ENCODE peak calls at places on chromosomes 16 and 17, in nine cellular contexts. One of them, this sample, is unnamed.

GRCh38 chr17:1713878-1714487 is 3.8 kb upstream of the TLCD2 start:
- DNase-seq in skeletal muscle cell: no peak
- DNase-seq in Daoy: peak; percentile 69
- DNase-seq in NCI-H748 treated with DMSO at 0.1 percent for 48 hours: peak; percentile 46
- DNase-seq in iris pigment epithelial cell: no peak
- DNase-seq in activated CD8-positive, alpha-beta memory T cell treated with anti-CD3 and anti-CD28 coated beads for 48 hours: no peak
- DNase-seq in activated CD4-positive, alpha-beta T cell treated with anti-CD3 and anti-CD28 coated beads, Interleukin-2, amount 50 U/mL, for 24 hours: no peak
- DNase-seq in type B pancreatic cell: no peak
- DNase-seq in ACHN: peak; percentile 82
- DNase-seq in this sample: no peak

GRCh38 chr16:65745-66144 is 6.7 kb downstream of the RHBDF1 start:
- DNase-seq in ACHN: peak; percentile 79
- DNase-seq in Daoy: peak; percentile 77
- DNase-seq in skeletal muscle cell: no peak
- DNase-seq in iris pigment epithelial cell: peak; percentile 61
- DNase-seq in activated CD8-positive, alpha-beta memory T cell treated with anti-CD3 and anti-CD28 coated beads for 48 hours: peak; percentile 62
- DNase-seq in type B pancreatic cell: peak; percentile 90
- DNase-seq in NCI-H748 treated with DMSO at 0.1 percent for 48 hours: peak; percentile 27
- DNase-seq in activated CD4-positive, alpha-beta T cell treated with anti-CD3 and anti-CD28 coated beads, Interleukin-2, amount 50 U/mL, for 24 hours: peak; percentile 81
- DNase-seq in this sample: peak; percentile 37

GRCh38 chr16:11051430-11052079 is 107.2 kb downstream of the CLEC16A start:
- DNase-seq in Daoy: no peak
- DNase-seq in activated CD8-positive, alpha-beta memory T cell treated with anti-CD3 and anti-CD28 coated beads for 48 hours: no peak
- DNase-seq in activated CD4-positive, alpha-beta T cell treated with anti-CD3 and anti-CD28 coated beads, Interleukin-2, amount 50 U/mL, for 24 hours: no peak
- DNase-seq in skeletal muscle cell: no peak
- DNase-seq in NCI-H748 treated with DMSO at 0.1 percent for 48 hours: no peak
- DNase-seq in iris pigment epithelial cell: no peak
- DNase-seq in ACHN: no peak
- DNase-seq in type B pancreatic cell: no peak
- DNase-seq in this sample: no peak

GRCh38 chr16:84667600-84668309 is 19.4 kb downstream of the KLHL36 start:
- DNase-seq in type B pancreatic cell: no peak
- DNase-seq in activated CD4-positive, alpha-beta T cell treated with anti-CD3 and anti-CD28 coated beads, Interleukin-2, amount 50 U/mL, for 24 hours: no peak
- DNase-seq in ACHN: no peak
- DNase-seq in skeletal muscle cell: no peak
- DNase-seq in iris pigment epithelial cell: no peak
- DNase-seq in activated CD8-positive, alpha-beta memory T cell treated with anti-CD3 and anti-CD28 coated beads for 48 hours: no peak
- DNase-seq in Daoy: no peak
- DNase-seq in NCI-H748 treated with DMSO at 0.1 percent for 48 hours: no peak
- DNase-seq in this sample: no peak

GRCh38 chr16:88335150-88335685 is 47.5 kb upstream of the ZNF469 start:
- DNase-seq in ACHN: peak; percentile 24
- DNase-seq in skeletal muscle cell: no peak
- DNase-seq in iris pigment epithelial cell: peak; percentile 9
- DNase-seq in type B pancreatic cell: no peak
- DNase-seq in activated CD8-positive, alpha-beta memory T cell treated with anti-CD3 and anti-CD28 coated beads for 48 hours: no peak
- DNase-seq in NCI-H748 treated with DMSO at 0.1 percent for 48 hours: no peak
- DNase-seq in activated CD4-positive, alpha-beta T cell treated with anti-CD3 and anti-CD28 coated beads, Interleukin-2, amount 50 U/mL, for 24 hours: no peak
- DNase-seq in Daoy: no peak
- DNase-seq in this sample: no peak

GRCh38 chr17:17663160-17664072 is 17.8 kb upstream of the RAI1 start:
- DNase-seq in activated CD4-positive, alpha-beta T cell treated with anti-CD3 and anti-CD28 coated beads, Interleukin-2, amount 50 U/mL, for 24 hours: peak; percentile 60
- DNase-seq in skeletal muscle cell: peak; percentile 92
- DNase-seq in type B pancreatic cell: no peak
- DNase-seq in iris pigment epithelial cell: peak; percentile 99
- DNase-seq in Daoy: peak; percentile 97
- DNase-seq in ACHN: peak; percentile 96
- DNase-seq in NCI-H748 treated with DMSO at 0.1 percent for 48 hours: peak; percentile 76
- DNase-seq in activated CD8-positive, alpha-beta memory T cell treated with anti-CD3 and anti-CD28 coated beads for 48 hours: peak; percentile 70
- DNase-seq in this sample: peak; percentile 1

GRCh38 chr17:65198653-65199382 is 61.6 kb downstream of the RGS9 start:
- DNase-seq in activated CD4-positive, alpha-beta T cell treated with anti-CD3 and anti-CD28 coated beads, Interleukin-2, amount 50 U/mL, for 24 hours: no peak
- DNase-seq in type B pancreatic cell: no peak
- DNase-seq in ACHN: peak; percentile 64
- DNase-seq in Daoy: peak; percentile 46
- DNase-seq in iris pigment epithelial cell: peak; percentile 53
- DNase-seq in activated CD8-positive, alpha-beta memory T cell treated with anti-CD3 and anti-CD28 coated beads for 48 hours: no peak
- DNase-seq in NCI-H748 treated with DMSO at 0.1 percent for 48 hours: peak; percentile 78
- DNase-seq in skeletal muscle cell: no peak
- DNase-seq in this sample: peak; percentile 35

GRCh38 chr17:81033535-81034167 is 1.3 kb upstream of the BAIAP2 start:
- DNase-seq in iris pigment epithelial cell: no peak
- DNase-seq in Daoy: no peak
- DNase-seq in skeletal muscle cell: no peak
- DNase-seq in activated CD4-positive, alpha-beta T cell treated with anti-CD3 and anti-CD28 coated beads, Interleukin-2, amount 50 U/mL, for 24 hours: no peak
- DNase-seq in activated CD8-positive, alpha-beta memory T cell treated with anti-CD3 and anti-CD28 coated beads for 48 hours: no peak
- DNase-seq in NCI-H748 treated with DMSO at 0.1 percent for 48 hours: no peak
- DNase-seq in type B pancreatic cell: no peak
- DNase-seq in ACHN: no peak
- DNase-seq in this sample: no peak

GRCh38 chr17:77957215-77957868 is 1.2 kb upstream of the TNRC6C start:
- DNase-seq in skeletal muscle cell: no peak
- DNase-seq in Daoy: peak; percentile 23
- DNase-seq in NCI-H748 treated with DMSO at 0.1 percent for 48 hours: no peak
- DNase-seq in type B pancreatic cell: no peak
- DNase-seq in ACHN: no peak
- DNase-seq in activated CD8-positive, alpha-beta memory T cell treated with anti-CD3 and anti-CD28 coated beads for 48 hours: no peak
- DNase-seq in activated CD4-positive, alpha-beta T cell treated with anti-CD3 and anti-CD28 coated beads, Interleukin-2, amount 50 U/mL, for 24 hours: peak; percentile 6
- DNase-seq in iris pigment epithelial cell: peak; percentile 30
- DNase-seq in this sample: no peak

GRCh38 chr16:49912688-49913087 is 56.8 kb upstream of the ZNF423 start:
- DNase-seq in skeletal muscle cell: no peak
- DNase-seq in iris pigment epithelial cell: no peak
- DNase-seq in activated CD8-positive, alpha-beta memory T cell treated with anti-CD3 and anti-CD28 coated beads for 48 hours: no peak
- DNase-seq in activated CD4-positive, alpha-beta T cell treated with anti-CD3 and anti-CD28 coated beads, Interleukin-2, amount 50 U/mL, for 24 hours: no peak
- DNase-seq in NCI-H748 treated with DMSO at 0.1 percent for 48 hours: no peak
- DNase-seq in ACHN: no peak
- DNase-seq in type B pancreatic cell: no peak
- DNase-seq in Daoy: no peak
- DNase-seq in this sample: no peak